ENCODE peak calls at places on chromosomes 1 and 21, in eight cellular contexts. F is CD8-positive, alpha-beta T cell; K is psoas muscle; L is adrenal gland; T is tibial artery; A is neuronal stem cell; V is fibroblast of lung; X is A549. Y is an unnamed sample.

GRCh38 chr1:170680428-170680827 is 16.5 kb downstream of the PRRX1 start:
- DNase-seq in F (no peak), K (no peak), L (no peak), T (no peak), A (no peak), V (peak; percentile 80), X (no peak), Y (no peak)

GRCh38 chr21:32771134-32771523 is 426 bp downstream of the PAXBP1 start:
- DNase-seq in F (peak; percentile 59), K (peak; percentile 74), L (peak; percentile 74), T (peak; percentile 80), A (no peak), V (peak; percentile 60), X (peak; percentile 46), Y (peak; percentile 66)

GRCh38 chr1:87598429-87598828 is 269.7 kb downstream of the LMO4 start:
- DNase-seq in F (no peak), K (no peak), L (no peak), T (no peak), A (no peak), V (no peak), X (peak; percentile 25), Y (no peak)

GRCh38 chr1:214464303-214465287 is 86.8 kb downstream of the PTPN14 start:
- DNase-seq in F (no peak), K (peak; percentile 45), L (no peak), T (no peak), A (no peak), V (no peak), X (no peak), Y (no peak)

GRCh38 chr1:228150458-228151169 is 884 bp downstream of the GJC2 start:
- DNase-seq in F (peak; percentile 15), K (peak; percentile 78), L (peak; percentile 62), T (peak; percentile 70), A (no peak), V (peak; percentile 82), X (no peak), Y (peak; percentile 50)

GRCh38 chr1:169546087-169546995 is 39.9 kb downstream of the F5 start:
- DNase-seq in F (peak; percentile 43), K (peak; percentile 51), L (peak; percentile 55), T (no peak), A (peak; percentile 63), V (peak; percentile 70), X (peak; percentile 74), Y (peak; percentile 48)

GRCh38 chr1:246160398-246160797 is 346.7 kb downstream of the SMYD3 start:
- DNase-seq in F (no peak), K (no peak), L (no peak), T (no peak), A (no peak), V (no peak), X (no peak), Y (no peak)

GRCh38 chr1:1594602-1594981 is 5.3 kb downstream of the FNDC10 start:
- DNase-seq in F (no peak), K (no peak), L (no peak), T (no peak), A (no peak), V (no peak), X (no peak), Y (no peak)

GRCh38 chr21:35050348-35051286 is 1.5 kb upstream of the RUNX1 start:
- DNase-seq in F (no peak), K (no peak), L (no peak), T (no peak), A (no peak), V (peak; percentile 77), X (no peak), Y (no peak)

GRCh38 chr1:246364415-246364941 is 142.6 kb downstream of the SMYD3 start:
- DNase-seq in F (no peak), K (no peak), L (no peak), T (no peak), A (no peak), V (peak; percentile 2), X (no peak), Y (no peak)

GRCh38 chr1:210582186-210582981 is 253.7 kb downstream of the HHAT start:
- DNase-seq in F (no peak), K (no peak), L (no peak), T (no peak), A (no peak), V (no peak), X (no peak), Y (no peak)

GRCh38 chr21:35559128-35559831 is 501.0 kb downstream of the SETD4 start:
- DNase-seq in F (no peak), K (no peak), L (peak; percentile 51), T (no peak), A (no peak), V (peak; percentile 98), X (no peak), Y (no peak)

GRCh38 chr21:19461481-19462205 is 1058.1 kb upstream of the TMPRSS15 start:
- DNase-seq in F (no peak), K (no peak), L (no peak), T (no peak), A (no peak), V (no peak), X (no peak), Y (no peak)

GRCh38 chr1:108708726-108709660 is 3.7 kb upstream of the FNDC7 start:
- DNase-seq in F (peak; percentile 73), K (no peak), L (no peak), T (no peak), A (no peak), V (no peak), X (peak; percentile 44), Y (no peak)

GRCh38 chr1:207388721-207389120 is 65.4 kb upstream of the CR2 start:
- DNase-seq in F (no peak), K (no peak), L (no peak), T (no peak), A (no peak), V (no peak), X (no peak), Y (no peak)

GRCh38 chr1:207393610-207394009 is 60.5 kb upstream of the CR2 start:
- DNase-seq in F (no peak), K (no peak), L (peak; percentile 19), T (no peak), A (no peak), V (peak; percentile 92), X (peak; percentile 71), Y (no peak)

DNA sequence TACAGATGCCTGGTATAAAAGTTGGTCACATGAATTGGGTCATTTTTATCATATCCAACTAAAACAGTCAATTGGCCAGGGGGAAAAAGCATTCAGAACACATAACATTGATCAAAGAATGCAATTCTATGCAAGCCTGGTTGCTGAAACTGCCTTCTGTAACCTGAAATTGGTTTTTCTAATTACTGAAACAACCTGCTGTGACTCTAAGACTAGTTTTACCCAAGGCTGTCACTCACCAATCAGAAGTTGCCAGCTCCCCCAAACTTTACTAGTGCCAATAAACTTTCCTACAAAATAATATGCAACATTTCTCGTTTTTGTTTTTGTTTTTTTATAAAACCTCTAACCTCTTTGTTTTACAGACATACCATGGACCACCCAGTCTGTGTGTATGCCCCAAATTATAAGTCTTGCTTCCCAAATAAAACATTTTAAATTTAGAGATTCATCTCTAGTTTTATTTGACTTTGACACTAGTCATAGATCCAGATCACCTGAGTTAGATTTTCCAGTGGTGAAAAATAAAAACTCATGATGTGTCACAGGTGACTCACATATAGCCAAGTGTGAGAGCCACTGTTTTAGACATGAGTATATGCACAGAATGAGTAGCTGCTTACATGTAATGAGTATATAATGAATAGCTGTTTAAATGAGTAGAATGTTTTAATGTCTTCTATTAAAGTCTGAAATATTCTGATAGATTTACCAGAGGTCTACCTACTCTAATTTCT is 64.2 kb upstream of the CR2 start:
- DNase-seq in F (no peak), K (no peak), L (no peak), T (no peak), A (no peak), V (peak; percentile 67), X (peak; percentile 16), Y (no peak)
- H3K27ac ChIP-seq in F (no peak overlapping the region), K (no peak overlapping the region), L (no peak overlapping the region), T (no peak overlapping the region), A (no peak overlapping the region), V (no peak overlapping the region), X (no peak overlapping the region), Y (no peak overlapping the region)

GRCh38 chr1:64046871-64047270 is 156.6 kb upstream of the UBE2U start:
- DNase-seq in F (no peak), K (no peak), L (no peak), T (no peak), A (no peak), V (no peak), X (no peak), Y (no peak)

GRCh38 chr1:64047549-64047969 is 155.9 kb upstream of the UBE2U start:
- DNase-seq in F (no peak), K (no peak), L (no peak), T (no peak), A (no peak), V (no peak), X (no peak), Y (no peak)

GRCh38 chr1:64043328-64043727 is 160.1 kb upstream of the UBE2U start:
- DNase-seq in F (no peak), K (no peak), L (no peak), T (no peak), A (no peak), V (peak; percentile 41), X (no peak), Y (no peak)

GRCh38 chr1:64043976-64044375 is 159.4 kb upstream of the UBE2U start:
- DNase-seq in F (no peak), K (no peak), L (no peak), T (peak; percentile 80), A (no peak), V (peak; percentile 85), X (no peak), Y (no peak)

DNA sequence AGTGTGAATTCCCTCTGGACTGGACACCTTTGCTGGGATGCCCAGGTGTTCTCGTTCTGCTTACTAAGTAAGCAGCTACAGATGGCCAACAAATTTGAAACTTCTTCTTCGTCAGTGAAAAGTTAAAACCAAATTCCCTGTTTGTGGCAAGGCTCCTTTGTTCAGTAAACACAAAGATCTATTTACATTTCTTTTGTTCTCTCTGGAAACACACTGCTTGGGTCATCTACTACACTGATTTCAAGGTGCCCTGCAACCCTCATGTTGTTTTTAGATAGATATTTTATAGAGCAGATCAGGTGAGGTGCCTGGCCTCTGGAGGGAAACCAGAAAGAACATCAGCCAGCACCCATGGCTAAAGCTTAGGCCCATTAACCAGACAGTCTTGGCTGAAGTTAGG is 157.2 kb upstream of the UBE2U start:
- DNase-seq in F (no peak), K (no peak), L (no peak), T (no peak), A (no peak), V (no peak), X (no peak), Y (no peak)
- H3K27ac ChIP-seq in F (no peak overlapping the region), K (no peak overlapping the region), L (no peak overlapping the region), T (peak overlapping the region; percentile 30), A (no peak overlapping the region), V (no peak overlapping the region), X (no peak overlapping the region), Y (no peak overlapping the region)

DNA sequence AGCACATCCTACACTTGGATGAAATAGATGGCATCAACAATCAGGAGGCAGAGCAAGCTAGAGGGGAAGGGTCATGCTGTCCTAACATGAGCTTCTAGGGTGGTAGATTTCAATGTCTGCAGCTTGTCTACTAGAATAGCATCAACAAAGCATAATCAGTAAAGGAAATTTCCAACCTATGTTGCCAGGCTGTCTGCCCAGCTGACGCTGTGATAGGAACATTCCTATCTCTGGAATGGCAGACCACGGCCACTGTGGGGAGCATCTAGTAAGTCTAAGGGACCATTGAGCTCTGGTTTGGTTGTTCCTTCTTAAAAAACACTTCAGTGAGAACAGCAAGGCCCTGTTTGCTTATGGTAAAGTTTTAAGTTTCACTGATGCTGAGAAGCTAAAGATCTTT is 206.8 kb downstream of the PAPPA2 start:
- DNase-seq in F (no peak), K (no peak), L (no peak), T (no peak), A (no peak), V (no peak), X (no peak), Y (no peak)
- H3K27ac ChIP-seq in F (no peak overlapping the region), K (no peak overlapping the region), L (no peak overlapping the region), T (no peak overlapping the region), A (no peak overlapping the region), V (no peak overlapping the region), X (no peak overlapping the region), Y (no peak overlapping the region)

GRCh38 chr1:62429581-62429980 is 7.3 kb upstream of the USP1 start:
- DNase-seq in F (no peak), K (no peak), L (no peak), T (no peak), A (no peak), V (no peak), X (no peak), Y (no peak)
- H3K27ac ChIP-seq in F (no peak overlapping the region), K (no peak overlapping the region), L (no peak overlapping the region), T (no peak overlapping the region), A (no peak overlapping the region), V (no peak overlapping the region), X (no peak overlapping the region), Y (no peak overlapping the region)